ENCODE peak calls at places on chromosome 9, in six cellular contexts. O, V, A, F, Q and Y are unnamed samples.

GRCh38 chr9:80163889-80164288 is 592.1 kb downstream of the TLE4 start:
- DNase-seq in O (no peak), V (no peak), A (no peak), F (no peak), Q (no peak), Y (no peak)

GRCh38 chr9:2691212-2691611 is 26.1 kb upstream of the KCNV2 start:
- DNase-seq in O (no peak), V (no peak), A (no peak), F (peak; percentile 30), Q (peak; percentile 2), Y (no peak)

GRCh38 chr9:128271112-128271511 is 4.7 kb downstream of the GOLGA2 start:
- DNase-seq in O (no peak), V (no peak), A (peak; percentile 77), F (peak; percentile 89), Q (no peak), Y (no peak)

GRCh38 chr9:131228988-131229387 is 47.3 kb downstream of the FAM78A start:
- DNase-seq in O (no peak), V (no peak), A (no peak), F (no peak), Q (peak; percentile 95), Y (no peak)

GRCh38 chr9:84169240-84169639 is 171.3 kb downstream of the SLC28A3 start:
- DNase-seq in O (no peak), V (no peak), A (no peak), F (peak; percentile 82), Q (no peak), Y (no peak)

GRCh38 chr9:3181049-3181953 is 337.4 kb upstream of the PUM3 start:
- DNase-seq in O (peak; percentile 74), V (peak; percentile 88), A (no peak), F (peak; percentile 44), Q (peak; percentile 13), Y (no peak)

GRCh38 chr9:137969685-137970084 is 92.1 kb downstream of the CACNA1B start:
- DNase-seq in O (no peak), V (no peak), A (no peak), F (no peak), Q (no peak), Y (no peak)

GRCh38 chr9:129270903-129271431 is 92.9 kb upstream of the IER5L start:
- DNase-seq in O (no peak), V (no peak), A (no peak), F (no peak), Q (peak; percentile 93), Y (no peak)

GRCh38 chr9:133770076-133770777 is 32.1 kb upstream of the SARDH start:
- DNase-seq in O (peak; percentile 62), V (no peak), A (no peak), F (no peak), Q (no peak), Y (no peak)

GRCh38 chr9:19554518-19554917 is 145.7 kb downstream of the ACER2 start:
- DNase-seq in O (no peak), V (no peak), A (no peak), F (no peak), Q (no peak), Y (no peak)

GRCh38 chr9:111276723-111277122 is 53.3 kb downstream of the OR2K2 start:
- DNase-seq in O (no peak), V (no peak), A (no peak), F (no peak), Q (no peak), Y (no peak)

GRCh38 chr9:6590772-6591384 is 54.7 kb downstream of the GLDC start:
- DNase-seq in O (no peak), V (no peak), A (peak; percentile 51), F (peak; percentile 86), Q (no peak), Y (no peak)

GRCh38 chr9:38263534-38263933 is 129.0 kb upstream of the ALDH1B1 start:
- DNase-seq in O (no peak), V (no peak), A (peak; percentile 7), F (peak; percentile 56), Q (peak; percentile 74), Y (peak; percentile 15)

GRCh38 chr9:93304574-93305496 is 120.9 kb downstream of the WNK2 start:
- DNase-seq in O (peak; percentile 72), V (no peak), A (no peak), F (peak; percentile 24), Q (peak; percentile 68), Y (peak; percentile 87)

GRCh38 chr9:19023078-19023477 is 9.9 kb downstream of the SAXO1 start:
- DNase-seq in O (no peak), V (no peak), A (no peak), F (no peak), Q (no peak), Y (no peak)

GRCh38 chr9:132543960-132544359 is 38.4 kb upstream of the BARHL1 start:
- DNase-seq in O (no peak), V (no peak), A (no peak), F (no peak), Q (no peak), Y (no peak)

GRCh38 chr9:109816490-109816889 is 36.5 kb downstream of the PALM2AKAP2 start:
- DNase-seq in O (no peak), V (no peak), A (peak; percentile 26), F (peak; percentile 95), Q (peak; percentile 91), Y (no peak)

GRCh38 chr9:21585756-21586752 is 103.9 kb upstream of the IFNE start:
- DNase-seq in O (no peak), V (no peak), A (no peak), F (peak; percentile 58), Q (no peak), Y (no peak)

GRCh38 chr9:69412741-69413150 is 87.7 kb downstream of the ENTREP1 start:
- DNase-seq in O (no peak), V (no peak), A (peak; percentile 51), F (peak; percentile 20), Q (peak; percentile 84), Y (no peak)

GRCh38 chr9:134396258-134396742 is 70.0 kb downstream of the RXRA start:
- DNase-seq in O (no peak), V (no peak), A (no peak), F (no peak), Q (no peak), Y (no peak)

GRCh38 chr9:132003904-132004303 is 75.8 kb downstream of the MED27 start:
- DNase-seq in O (no peak), V (no peak), A (no peak), F (no peak), Q (no peak), Y (no peak)

GRCh38 chr9:110875275-110875674 is 163.0 kb downstream of the LPAR1 start:
- DNase-seq in O (no peak), V (no peak), A (no peak), F (no peak), Q (no peak), Y (no peak)

GRCh38 chr9:101418518-101419111 is 17.0 kb downstream of the ALDOB start:
- DNase-seq in O (no peak), V (no peak), A (no peak), F (peak; percentile 58), Q (no peak), Y (no peak)

GRCh38 chr9:113275147-113276131 is at the start of the genes CDC26 and PRPF4:
- DNase-seq in O (peak; percentile 98), V (peak; percentile 100), A (peak; percentile 95), F (peak; percentile 93), Q (peak; percentile 99), Y (peak; percentile 99)

GRCh38 chr9:35340046-35340445 is 149.9 kb upstream of the RUSC2 start:
- DNase-seq in O (no peak), V (no peak), A (no peak), F (no peak), Q (peak; percentile 22), Y (no peak)

GRCh38 chr9:118418887-118419620 is 714.9 kb downstream of the TLR4 start:
- DNase-seq in O (no peak), V (no peak), A (no peak), F (peak; percentile 76), Q (no peak), Y (no peak)

GRCh38 chr9:90099262-90099982 is 494.6 kb downstream of the GADD45G start:
- DNase-seq in O (no peak), V (no peak), A (no peak), F (peak; percentile 41), Q (peak; percentile 44), Y (no peak)
- TF ChIP-seq CTCF in O (peak; percentile 67), V (peak; percentile 57), A (peak; percentile 38), F (peak; percentile 61), Q (peak; percentile 39), Y (peak; percentile 57)

GRCh38 chr9:123426406-123426805 is 70.4 kb downstream of the CRB2 start:
- DNase-seq in O (no peak), V (no peak), A (no peak), F (no peak), Q (no peak), Y (no peak)
- TF ChIP-seq CTCF in O (no peak), V (no peak), A (no peak), F (no peak), Q (no peak), Y (no peak)

GRCh38 chr9:16924311-16924915 is 53.9 kb upstream of the BNC2 start:
- DNase-seq in O (no peak), V (peak; percentile 64), A (no peak), F (no peak), Q (no peak), Y (no peak)

GRCh38 chr9:16925426-16925825 is 55.0 kb upstream of the BNC2 start:
- DNase-seq in O (no peak), V (no peak), A (no peak), F (no peak), Q (peak; percentile 25), Y (no peak)

GRCh38 chr9:16918920-16919319 is 48.5 kb upstream of the BNC2 start:
- DNase-seq in O (no peak), V (no peak), A (no peak), F (no peak), Q (peak; percentile 69), Y (no peak)

DNA sequence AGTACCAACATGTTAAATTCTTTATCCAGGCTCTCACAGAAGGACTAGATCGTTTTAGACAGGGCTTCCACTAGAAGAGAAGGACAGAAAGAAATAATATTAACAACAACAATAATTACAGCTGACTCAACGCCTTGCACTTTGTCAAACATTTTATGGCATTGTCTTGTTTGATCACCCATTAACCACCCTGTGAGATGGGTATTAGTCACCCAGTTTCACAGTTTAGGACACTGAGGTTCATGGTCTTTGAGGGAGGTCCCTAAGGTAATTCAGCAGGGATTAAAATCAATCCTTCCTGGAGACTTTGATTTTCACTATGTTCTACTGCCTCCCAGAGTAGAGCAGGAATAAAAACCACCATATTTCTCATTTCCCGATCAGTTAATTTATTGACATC is 51.4 kb upstream of the BNC2 start:
- DNase-seq in O (no peak), V (no peak), A (peak; percentile 7), F (peak; percentile 54), Q (no peak), Y (no peak)
- TF ChIP-seq CTCF in O (no peak), V (no peak), A (no peak), F (no peak), Q (no peak), Y (peak; percentile 20)

DNA sequence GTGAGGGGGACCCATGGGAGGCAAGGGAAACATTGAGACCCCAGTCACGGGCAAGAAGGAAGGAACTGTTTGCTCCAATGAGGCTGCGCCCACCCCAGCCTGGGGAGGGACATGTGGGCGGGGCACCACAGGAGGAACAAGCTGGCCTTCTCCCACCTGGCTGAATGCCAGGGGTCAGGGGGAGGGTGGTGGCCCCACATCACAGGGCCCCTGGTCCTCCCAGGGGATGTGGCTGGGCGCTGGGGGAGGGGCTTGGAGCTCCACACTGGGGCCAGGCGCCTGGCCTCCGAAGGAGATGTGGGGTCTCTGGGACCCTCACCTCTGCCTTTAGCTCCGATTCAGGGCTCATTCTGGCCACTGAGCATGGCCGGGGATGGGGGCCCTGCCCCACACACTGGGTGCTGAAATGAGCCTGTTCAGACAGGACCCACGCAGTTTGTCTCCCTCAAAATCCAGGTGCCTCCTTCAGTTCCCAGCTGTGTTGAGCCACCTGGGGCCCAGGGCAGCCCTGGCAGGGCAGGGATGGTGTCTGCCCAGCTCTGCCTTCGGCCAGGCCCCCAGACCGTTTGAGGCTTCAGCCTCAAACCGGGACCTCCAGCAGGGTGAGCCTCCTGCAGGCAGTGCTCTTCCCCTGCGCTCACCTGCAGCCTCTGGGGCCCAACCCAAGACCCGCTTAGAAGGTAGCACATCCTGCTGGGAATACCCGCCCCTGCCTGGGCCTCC is 33.2 kb upstream of the NOTCH1 start:
- DNase-seq in O (no peak), V (no peak), A (peak; percentile 50), F (no peak), Q (no peak), Y (no peak)
- TF ChIP-seq CTCF in O (no peak), V (no peak), A (no peak), F (peak; percentile 10), Q (no peak), Y (no peak)